ENCODE peak calls at places on chromosomes 16 and 17, in four cellular contexts. T is K562, H is GM12878, A is HepG2. S is an unnamed sample.

GRCh38 chr16:81627024-81627423 is 152.1 kb upstream of the PLCG2 start:
- DNase-seq in T (no peak), H (no peak), A (no peak), S (no peak)

GRCh38 chr17:10224592-10225195 is 26.3 kb upstream of the GAS7 start:
- DNase-seq in T (no peak), H (no peak), A (no peak), S (no peak)

GRCh38 chr16:8583199-8583598 is 7.1 kb downstream of the TMEM114 start:
- DNase-seq in T (no peak), H (no peak), A (no peak), S (no peak)

GRCh38 chr17:76973040-76973439 is 104.8 kb downstream of the MGAT5B start:
- DNase-seq in T (no peak), H (no peak), A (no peak), S (no peak)

GRCh38 chr17:16459850-16460550 is 32.0 kb downstream of the LRRC75A start:
- DNase-seq in T (no peak), H (no peak), A (no peak), S (no peak)

GRCh38 chr17:46072998-46073397 is 73.9 kb downstream of the STH start:
- DNase-seq in T (no peak), H (no peak), A (peak; percentile 20), S (no peak)

GRCh38 chr17:5705081-5705875 is 121.0 kb upstream of the NLRP1 start:
- DNase-seq in T (peak; percentile 27), H (no peak), A (no peak), S (peak; percentile 11)

GRCh38 chr16:31258366-31258765 is 1.4 kb upstream of the ITGAM start:
- DNase-seq in T (no peak), H (no peak), A (no peak), S (no peak)

GRCh38 chr17:7175363-7175733 is 3.8 kb downstream of the ASGR1 start:
- DNase-seq in T (no peak), H (no peak), A (no peak), S (peak; percentile 6)

GRCh38 chr16:31412750-31413149 is 15.4 kb downstream of the COX6A2 start:
- DNase-seq in T (no peak), H (no peak), A (no peak), S (no peak)

GRCh38 chr17:68401288-68401687 is 56.0 kb downstream of the WIPI1 start:
- DNase-seq in T (no peak), H (no peak), A (no peak), S (no peak)

GRCh38 chr16:4264546-4264945 is 8.3 kb downstream of the TFAP4 start:
- DNase-seq in T (no peak), H (no peak), A (no peak), S (no peak)

GRCh38 chr17:40486513-40487370 is 14.7 kb downstream of the TNS4 start:
- DNase-seq in T (no peak), H (no peak), A (no peak), S (no peak)

GRCh38 chr16:73558219-73558618 is 510.3 kb upstream of the ZFHX3 start:
- DNase-seq in T (no peak), H (peak; percentile 15), A (no peak), S (no peak)

GRCh38 chr17:40124279-40125141 is 2.7 kb downstream of the MSL1 start:
- DNase-seq in T (no peak), H (no peak), A (no peak), S (peak; percentile 34)

GRCh38 chr17:38434178-38434665 is 6.0 kb downstream of the ARHGAP23 start:
- DNase-seq in T (no peak), H (no peak), A (no peak), S (no peak)

GRCh38 chr17:67245694-67246397 is 850 bp upstream of the HELZ start:
- DNase-seq in T (peak; percentile 75), H (no peak), A (peak; percentile 81), S (peak; percentile 12)

GRCh38 chr17:82781894-82782274 is 30.0 kb downstream of the TBCD start:
- DNase-seq in T (peak; percentile 75), H (peak; percentile 17), A (peak; percentile 50), S (peak; percentile 75)

GRCh38 chr17:39094607-39095308 is 56.7 kb downstream of the PLXDC1 start:
- DNase-seq in T (no peak), H (no peak), A (no peak), S (no peak)

GRCh38 chr17:65855245-65855644 is 293.8 kb upstream of the AXIN2 start:
- DNase-seq in T (no peak), H (no peak), A (no peak), S (peak; percentile 30)

GRCh38 chr17:78013683-78014467 is 55.4 kb downstream of the TNRC6C start:
- DNase-seq in T (peak; percentile 54), H (peak; percentile 20), A (peak; percentile 45), S (peak; percentile 74)

GRCh38 chr17:73738751-73739575 is 94.7 kb upstream of the SDK2 start:
- DNase-seq in T (no peak), H (no peak), A (no peak), S (no peak)

GRCh38 chr17:37614391-37614790 is 5.2 kb upstream of the SYNRG start:
- DNase-seq in T (no peak), H (no peak), A (no peak), S (no peak)

GRCh38 chr16:64051826-64052225 is 1070.0 kb downstream of the CDH11 start:
- DNase-seq in T (no peak), H (no peak), A (peak; percentile 32), S (peak; percentile 19)

GRCh38 chr16:49854227-49855203 is 1.4 kb downstream of the ZNF423 start:
- DNase-seq in T (no peak), H (no peak), A (no peak), S (peak; percentile 25)

GRCh38 chr17:79221597-79221996 is 147.0 kb downstream of the ENGASE start:
- DNase-seq in T (no peak), H (no peak), A (no peak), S (no peak)

GRCh38 chr17:75822119-75822799 is 21.9 kb downstream of the UNC13D start:
- DNase-seq in T (no peak), H (no peak), A (no peak), S (no peak)

GRCh38 chr17:11928436-11928835 is 68.8 kb downstream of the ZNF18 start:
- DNase-seq in T (peak; percentile 38), H (no peak), A (peak; percentile 54), S (no peak)

GRCh38 chr16:29815793-29816693 is at the start of gene PAGR1:
- DNase-seq in T (peak; percentile 91), H (peak; percentile 100), A (peak; percentile 99), S (peak; percentile 100)

GRCh38 chr16:59330030-59330670 is 596.0 kb upstream of the GOT2 start:
- DNase-seq in T (no peak), H (no peak), A (no peak), S (no peak)

GRCh38 chr16:67179421-67180080 is 4.2 kb downstream of the MATCAP1 start:
- DNase-seq in T (no peak), H (no peak), A (no peak), S (no peak)

GRCh38 chr16:22322021-22322471 is 24.8 kb downstream of the POLR3E start:
- DNase-seq in T (no peak), H (no peak), A (no peak), S (no peak)

GRCh38 chr17:2238432-2239169 is 65.0 kb downstream of the SMG6 start:
- DNase-seq in T (no peak), H (peak; percentile 86), A (no peak), S (peak; percentile 52)

GRCh38 chr16:69419956-69420355 is 4.5 kb upstream of the CYB5B start:
- DNase-seq in T (no peak), H (no peak), A (no peak), S (no peak)

GRCh38 chr16:69424053-69424934 is at the start of gene CYB5B:
- DNase-seq in T (peak; percentile 88), H (peak; percentile 98), A (peak; percentile 97), S (peak; percentile 99)

GRCh38 chr16:69423189-69423588 is 1.2 kb upstream of the CYB5B start:
- DNase-seq in T (no peak), H (no peak), A (no peak), S (no peak)

GRCh38 chr16:69428652-69429051 is 4.2 kb downstream of the CYB5B start:
- DNase-seq in T (no peak), H (no peak), A (peak; percentile 21), S (no peak)

GRCh38 chr16:69424935-69425784 is 741 bp downstream of the CYB5B start:
- DNase-seq in T (no peak), H (no peak), A (no peak), S (no peak)
- H2AFZ ChIP-seq in T (peak overlapping the region; percentile 95), H (peak overlapping the region; percentile 95), A (no peak overlapping the region), S (peak overlapping the region; percentile 62)

DNA sequence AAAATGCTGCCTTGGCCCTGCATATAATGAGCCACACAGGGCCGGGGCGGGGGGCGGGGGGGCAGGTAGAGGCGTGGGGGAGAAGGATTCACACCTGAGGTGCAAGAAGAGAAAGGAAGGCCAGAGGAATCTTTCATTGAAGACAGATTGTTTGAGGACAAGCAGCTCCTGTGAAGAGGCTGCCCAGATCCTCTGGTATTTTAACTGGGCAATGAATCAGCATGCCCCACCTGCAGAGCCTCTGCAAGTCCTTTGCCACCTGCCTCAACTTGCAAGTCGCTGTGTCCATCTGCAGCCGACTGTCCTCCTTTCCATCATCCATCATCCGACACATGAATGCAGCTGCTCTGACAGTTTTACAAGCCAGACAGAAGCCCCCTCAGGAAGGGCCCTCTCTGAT is 1.2 kb upstream of the SOST start:
- DNase-seq in T (no peak), H (no peak), A (no peak), S (no peak)
- TF ChIP-seq MYC in T (no peak), H (no peak), A (no peak), S (no peak)

GRCh38 chr16:27233731-27234130 is 30.4 kb downstream of the KDM8 start:
- DNase-seq in T (no peak), H (no peak), A (no peak), S (no peak)

GRCh38 chr16:27235938-27236245 is 32.6 kb downstream of the KDM8 start:
- DNase-seq in T (no peak), H (no peak), A (no peak), S (no peak)

GRCh38 chr16:27234171-27234570 is 30.8 kb downstream of the KDM8 start:
- DNase-seq in T (no peak), H (no peak), A (no peak), S (no peak)

GRCh38 chr16:27235055-27235937 is 32.0 kb downstream of the KDM8 start:
- DNase-seq in T (peak; percentile 80), H (peak; percentile 38), A (peak; percentile 60), S (peak; percentile 96)

GRCh38 chr16:27234603-27235002 is 31.3 kb downstream of the KDM8 start:
- DNase-seq in T (no peak), H (no peak), A (no peak), S (no peak)
- H2AFZ ChIP-seq in T (no peak overlapping the region), H (no peak overlapping the region), A (no peak overlapping the region), S (no peak overlapping the region)

DNA sequence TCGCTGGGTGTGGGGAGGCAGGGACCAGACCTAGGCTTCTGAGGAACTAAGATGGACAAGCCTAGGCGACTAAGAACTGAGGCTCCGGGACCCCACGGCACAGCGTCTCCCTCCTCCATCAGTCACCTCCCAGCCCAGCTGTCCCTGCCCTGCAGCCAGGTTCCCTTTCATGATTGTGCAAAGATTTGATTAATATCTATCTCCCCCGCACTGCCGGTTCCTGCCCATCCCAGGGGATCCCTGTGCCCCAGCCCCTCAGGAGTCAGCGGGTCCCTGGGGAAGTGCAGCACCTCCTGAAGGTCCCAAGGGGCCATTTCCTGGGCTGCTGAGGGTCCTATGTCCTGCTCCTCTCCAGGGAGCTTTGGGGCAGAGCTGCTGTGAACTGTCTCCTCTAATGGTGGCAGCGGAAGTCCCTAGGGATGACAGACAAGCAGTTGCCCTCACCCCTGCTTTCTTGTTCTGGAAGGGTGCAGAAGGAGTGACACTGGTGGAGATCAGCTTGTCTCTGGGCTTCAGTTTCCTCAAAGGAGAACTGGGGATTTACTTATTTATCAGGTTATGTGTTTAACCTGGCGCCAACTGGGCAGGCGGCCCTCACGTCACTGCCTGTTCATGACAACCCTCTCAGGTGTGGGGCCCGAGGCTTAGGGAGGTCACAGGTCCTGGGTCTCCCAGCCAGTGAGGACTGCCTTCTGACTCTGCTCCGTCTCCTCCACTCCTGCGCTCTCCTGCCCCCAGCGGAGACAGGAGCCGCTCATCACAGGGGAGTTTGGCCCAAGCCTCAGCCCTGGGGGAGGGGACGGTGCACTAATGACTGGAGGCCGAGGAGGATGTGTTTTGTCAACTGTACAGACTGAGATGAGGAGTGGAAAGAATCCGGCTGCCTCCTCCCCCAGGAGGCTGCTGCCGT is 1.9 kb upstream of the C16orf74 start:
- DNase-seq in T (peak; percentile 69), H (no peak), A (peak; percentile 49), S (no peak)
- TF ChIP-seq MYC in T (no peak), H (no peak), A (no peak), S (no peak)

S was measured in endothelial cell of umbilical vein.